ENCODE peak calls at places on chromosome 7, in nine cellular contexts. D is bronchial epithelial cell; S is A549; Z is progenitor cell of endocrine pancreas; H is lung; I is right lobe of liver; L is activated CD8-positive, alpha-beta T cell treated with anti-CD3 and anti-CD28 coated beads for 36 hours; K is HFFc6; J is GM12865. X is an unnamed sample.

GRCh38 chr7:155375337-155376277 is 77.9 kb downstream of the INSIG1 start:
- DNase-seq in D (no peak), S (no peak), Z (no peak), H (no peak), I (peak; percentile 42), L (no peak), K (no peak), J (no peak), X (no peak)

GRCh38 chr7:114081606-114082425 is 163.0 kb upstream of the PPP1R3A start:
- DNase-seq in D (peak; percentile 70), S (peak; percentile 54), Z (no peak), H (no peak), I (no peak), L (peak; percentile 16), K (peak; percentile 48), J (peak; percentile 66), X (peak; percentile 56)

GRCh38 chr7:128108641-128109423 is 77.6 kb upstream of the LRRC4 start:
- DNase-seq in D (no peak), S (no peak), Z (no peak), H (no peak), I (peak; percentile 51), L (peak; percentile 39), K (no peak), J (peak; percentile 83), X (peak; percentile 86)

GRCh38 chr7:110522061-110522750 is 568.7 kb upstream of the LRRN3 start:
- DNase-seq in D (no peak), S (peak; percentile 73), Z (no peak), H (no peak), I (no peak), L (no peak), K (no peak), J (no peak), X (no peak)

GRCh38 chr7:23956769-23957556 is 246.9 kb downstream of the STK31 start:
- DNase-seq in D (no peak), S (no peak), Z (no peak), H (no peak), I (peak; percentile 82), L (no peak), K (no peak), J (no peak), X (no peak)

GRCh38 chr7:2271273-2272026 is 29.4 kb downstream of the NUDT1 start:
- DNase-seq in D (no peak), S (no peak), Z (no peak), H (no peak), I (no peak), L (no peak), K (no peak), J (no peak), X (no peak)

GRCh38 chr7:102410123-102410522 is 14.0 kb downstream of the PRKRIP1 start:
- DNase-seq in D (no peak), S (no peak), Z (no peak), H (no peak), I (no peak), L (no peak), K (no peak), J (no peak), X (no peak)

GRCh38 chr7:64180989-64181388 is 26.0 kb upstream of the ZNF735 start:
- DNase-seq in D (peak; percentile 21), S (peak; percentile 6), Z (no peak), H (no peak), I (no peak), L (peak; percentile 42), K (no peak), J (no peak), X (no peak)

GRCh38 chr7:96670338-96671289 is 39.0 kb downstream of the SEM1 start:
- DNase-seq in D (no peak), S (no peak), Z (no peak), H (no peak), I (no peak), L (no peak), K (no peak), J (no peak), X (no peak)

GRCh38 chr7:96665689-96666088 is 44.0 kb downstream of the SEM1 start:
- DNase-seq in D (peak; percentile 65), S (no peak), Z (no peak), H (no peak), I (no peak), L (no peak), K (no peak), J (no peak), X (no peak)

GRCh38 chr7:96671854-96672253 is 37.8 kb downstream of the SEM1 start:
- DNase-seq in D (no peak), S (no peak), Z (no peak), H (no peak), I (no peak), L (no peak), K (no peak), J (no peak), X (no peak)

GRCh38 chr7:96667026-96667425 is 42.6 kb downstream of the SEM1 start:
- DNase-seq in D (no peak), S (no peak), Z (no peak), H (no peak), I (no peak), L (no peak), K (no peak), J (no peak), X (no peak)

DNA sequence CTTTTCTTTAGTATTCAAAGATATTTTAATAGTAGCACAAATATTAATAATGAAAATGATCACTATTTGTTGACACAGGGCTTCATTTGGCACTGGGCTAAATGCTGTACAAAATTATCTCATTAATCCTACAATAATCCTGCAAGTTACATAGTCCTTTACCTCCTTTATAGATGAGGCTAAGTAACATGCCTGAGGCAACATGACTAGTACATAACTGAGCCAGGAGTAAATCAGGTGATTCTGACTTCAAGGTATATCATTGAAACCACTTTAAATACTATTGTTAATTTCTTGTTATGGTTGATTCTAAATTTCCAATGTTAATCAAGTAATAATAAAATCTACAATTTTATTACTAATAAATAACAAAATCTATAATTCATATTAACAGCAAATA is 39.8 kb downstream of the SEM1 start:
- DNase-seq in D (peak; percentile 84), S (no peak), Z (no peak), H (no peak), I (no peak), L (no peak), K (no peak), J (no peak), X (no peak)
- TF ChIP-seq CTCF in D (no peak), S (no peak), Z (no peak), H (no peak), I (no peak), L (no peak), K (no peak), J (no peak), X (no peak)

GRCh38 chr7:130040576-130040975 is 10.6 kb downstream of the ZC3HC1 start:
- DNase-seq in D (no peak), S (no peak), Z (no peak), H (no peak), I (no peak), L (no peak), K (no peak), J (no peak), X (no peak)

GRCh38 chr7:130032698-130033097 is 18.5 kb downstream of the ZC3HC1 start:
- DNase-seq in D (no peak), S (no peak), Z (no peak), H (no peak), I (no peak), L (no peak), K (no peak), J (no peak), X (no peak)

DNA sequence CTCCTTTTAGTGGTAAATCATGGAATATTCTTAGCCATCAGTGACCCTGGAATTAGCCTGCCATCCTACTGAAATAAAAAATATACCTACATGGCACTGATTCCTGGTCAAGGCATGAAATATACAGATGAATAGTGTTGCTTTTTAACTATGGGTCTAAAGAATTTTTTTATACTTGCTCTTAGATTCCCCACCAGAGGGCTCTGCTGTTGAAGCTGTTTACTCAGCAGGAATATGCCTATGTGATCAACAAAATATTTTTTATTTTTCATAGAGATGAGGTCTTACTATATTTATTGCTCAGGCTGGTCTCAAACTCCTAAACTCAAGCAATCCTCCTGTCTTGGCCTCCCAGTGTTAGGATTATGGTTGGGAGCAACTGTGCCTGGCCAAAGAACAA is 13.5 kb downstream of the ZC3HC1 start:
- DNase-seq in D (peak; percentile 5), S (peak; percentile 24), Z (no peak), H (no peak), I (no peak), L (no peak), K (peak; percentile 12), J (no peak), X (no peak)
- TF ChIP-seq CTCF in D (peak; percentile 17), S (peak; percentile 54), Z (peak; percentile 39), H (no peak), I (peak; percentile 43), L (no peak), K (peak; percentile 71), J (peak; percentile 17), X (no peak)

GRCh38 chr7:38410056-38410455 is 136.6 kb upstream of the TARP start:
- DNase-seq in D (no peak), S (no peak), Z (no peak), H (no peak), I (no peak), L (no peak), K (no peak), J (no peak), X (no peak)

GRCh38 chr7:38413784-38414183 is 140.3 kb upstream of the TARP start:
- DNase-seq in D (no peak), S (no peak), Z (no peak), H (no peak), I (no peak), L (peak; percentile 24), K (no peak), J (peak; percentile 9), X (peak; percentile 20)

GRCh38 chr7:38409524-38409923 is 136.1 kb upstream of the TARP start:
- DNase-seq in D (no peak), S (no peak), Z (no peak), H (no peak), I (no peak), L (no peak), K (no peak), J (no peak), X (no peak)

GRCh38 chr7:38411404-38411803 is 138.0 kb upstream of the TARP start:
- DNase-seq in D (peak; percentile 23), S (peak; percentile 48), Z (no peak), H (no peak), I (no peak), L (peak; percentile 17), K (no peak), J (peak; percentile 43), X (no peak)
- TF ChIP-seq CTCF in D (peak; percentile 30), S (no peak), Z (peak; percentile 26), H (no peak), I (no peak), L (no peak), K (peak; percentile 46), J (peak; percentile 28), X (no peak)

GRCh38 chr7:135333946-135334345 is 100.3 kb downstream of the STRA8 start:
- DNase-seq in D (peak; percentile 53), S (no peak), Z (no peak), H (no peak), I (no peak), L (no peak), K (no peak), J (no peak), X (no peak)

GRCh38 chr7:135338151-135338550 is 104.5 kb downstream of the STRA8 start:
- DNase-seq in D (no peak), S (no peak), Z (no peak), H (no peak), I (no peak), L (no peak), K (no peak), J (no peak), X (no peak)

GRCh38 chr7:135337506-135337905 is 103.9 kb downstream of the STRA8 start:
- DNase-seq in D (no peak), S (no peak), Z (no peak), H (no peak), I (no peak), L (no peak), K (no peak), J (no peak), X (no peak)

GRCh38 chr7:135334830-135335543 is 101.3 kb downstream of the STRA8 start:
- DNase-seq in D (peak; percentile 35), S (no peak), Z (no peak), H (no peak), I (no peak), L (no peak), K (no peak), J (no peak), X (no peak)

DNA sequence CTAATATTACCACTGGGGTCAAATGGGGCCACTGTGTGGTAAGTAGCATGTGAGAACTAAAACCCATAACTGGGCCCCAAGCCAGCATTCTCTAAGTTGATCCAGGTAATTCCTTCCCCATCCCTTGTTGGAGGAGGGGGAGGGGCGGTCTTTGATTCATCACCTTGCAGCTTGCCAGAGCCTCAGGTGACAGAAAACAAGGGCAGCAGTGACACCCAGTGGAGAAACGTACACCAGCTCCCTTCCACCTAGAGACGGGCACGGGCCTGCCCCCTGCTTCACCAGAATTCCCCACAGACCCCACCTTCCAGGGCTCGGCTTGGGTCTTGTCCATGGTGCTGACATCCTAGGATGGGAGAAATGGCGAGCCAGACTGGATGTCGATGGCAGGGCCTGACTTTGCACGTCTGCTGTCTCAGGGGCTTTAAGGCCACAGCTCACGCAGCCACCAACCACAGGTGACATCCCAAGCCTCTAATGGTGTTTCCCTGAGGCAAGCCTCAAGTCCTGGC is 102.0 kb downstream of the STRA8 start:
- DNase-seq in D (peak; percentile 98), S (peak; percentile 81), Z (peak; percentile 89), H (peak; percentile 54), I (peak; percentile 60), L (peak; percentile 69), K (peak; percentile 14), J (peak; percentile 63), X (peak; percentile 55)
- TF ChIP-seq CTCF in D (peak; percentile 86), S (peak; percentile 69), Z (peak; percentile 88), H (no peak), I (peak; percentile 41), L (no peak), K (peak; percentile 60), J (peak; percentile 55), X (peak; percentile 33)